ENCODE peak calls at places on chromosomes 16 and 17, in four cellular contexts. One of them, this sample, is unnamed.

GRCh38 chr17:60671482-60671881 is 6.2 kb upstream of the BCAS3 start:
- DNase-seq in BJ: no peak
- DNase-seq in mammary epithelial cell: peak; percentile 29
- DNase-seq in psoas muscle: no peak
- DNase-seq in this sample: no peak

GRCh38 chr16:48215738-48216137 is 28.4 kb upstream of the LONP2 start:
- DNase-seq in BJ: no peak
- DNase-seq in mammary epithelial cell: no peak
- DNase-seq in psoas muscle: no peak
- DNase-seq in this sample: no peak

GRCh38 chr16:89616576-89617437 is 3.4 kb downstream of the DPEP1 start:
- DNase-seq in BJ: no peak
- DNase-seq in mammary epithelial cell: no peak
- DNase-seq in psoas muscle: no peak
- DNase-seq in this sample: no peak

GRCh38 chr17:49104511-49105074 is 28.0 kb upstream of the B4GALNT2 start:
- DNase-seq in BJ: peak; percentile 36
- DNase-seq in mammary epithelial cell: no peak
- DNase-seq in psoas muscle: no peak
- DNase-seq in this sample: no peak

GRCh38 chr16:89295071-89295900 is 77.8 kb downstream of the ZNF778 start:
- DNase-seq in BJ: no peak
- DNase-seq in mammary epithelial cell: no peak
- DNase-seq in psoas muscle: peak; percentile 48
- DNase-seq in this sample: no peak

GRCh38 chr16:28309811-28310311 is 17.5 kb downstream of the SBK1 start:
- DNase-seq in BJ: no peak
- DNase-seq in mammary epithelial cell: no peak
- DNase-seq in psoas muscle: peak; percentile 54
- DNase-seq in this sample: no peak

GRCh38 chr17:43092891-43093290 is 32.3 kb downstream of the BRCA1 start:
- DNase-seq in BJ: no peak
- DNase-seq in mammary epithelial cell: no peak
- DNase-seq in psoas muscle: no peak
- DNase-seq in this sample: no peak

GRCh38 chr17:4407216-4407615 is 26.5 kb upstream of the SPNS3 start:
- DNase-seq in BJ: no peak
- DNase-seq in mammary epithelial cell: peak; percentile 9
- DNase-seq in psoas muscle: no peak
- DNase-seq in this sample: no peak

GRCh38 chr16:25478476-25478875 is 213.3 kb upstream of the HS3ST4 start:
- DNase-seq in BJ: no peak
- DNase-seq in mammary epithelial cell: no peak
- DNase-seq in psoas muscle: no peak
- DNase-seq in this sample: no peak

GRCh38 chr17:3590768-3591167 is 18.4 kb downstream of the TRPV1 start:
- DNase-seq in BJ: no peak
- DNase-seq in mammary epithelial cell: no peak
- DNase-seq in psoas muscle: no peak
- DNase-seq in this sample: no peak

GRCh38 chr16:5903153-5903552 is 805.6 kb upstream of the EEF2KMT start:
- DNase-seq in BJ: no peak
- DNase-seq in mammary epithelial cell: peak; percentile 85
- DNase-seq in psoas muscle: no peak
- DNase-seq in this sample: no peak

GRCh38 chr16:11175106-11175795 is 80.8 kb downstream of the SOCS1 start:
- DNase-seq in BJ: no peak
- DNase-seq in mammary epithelial cell: no peak
- DNase-seq in psoas muscle: no peak
- DNase-seq in this sample: no peak

GRCh38 chr16:77599793-77600415 is 122.4 kb upstream of the NUDT7 start:
- DNase-seq in BJ: no peak
- DNase-seq in mammary epithelial cell: peak; percentile 26
- DNase-seq in psoas muscle: no peak
- DNase-seq in this sample: peak; percentile 16

GRCh38 chr17:31405941-31406371 is 14.5 kb downstream of the RAB11FIP4 start:
- DNase-seq in BJ: no peak
- DNase-seq in mammary epithelial cell: no peak
- DNase-seq in psoas muscle: no peak
- DNase-seq in this sample: no peak

GRCh38 chr17:50682938-50683337 is 24.8 kb downstream of the ANKRD40 start:
- DNase-seq in BJ: no peak
- DNase-seq in mammary epithelial cell: no peak
- DNase-seq in psoas muscle: no peak
- DNase-seq in this sample: no peak

GRCh38 chr17:38893612-38894011 is 23.8 kb downstream of the LASP1 start:
- DNase-seq in BJ: no peak
- DNase-seq in mammary epithelial cell: no peak
- DNase-seq in psoas muscle: no peak
- DNase-seq in this sample: no peak

GRCh38 chr16:19997264-19997663 is 76.4 kb downstream of the GPR139 start:
- DNase-seq in BJ: no peak
- DNase-seq in mammary epithelial cell: no peak
- DNase-seq in psoas muscle: no peak
- DNase-seq in this sample: no peak

GRCh38 chr17:17749025-17749772 is 67.9 kb downstream of the RAI1 start:
- DNase-seq in BJ: no peak
- DNase-seq in mammary epithelial cell: no peak
- DNase-seq in psoas muscle: no peak
- DNase-seq in this sample: no peak

GRCh38 chr16:11391576-11391975 is 46.3 kb downstream of the RMI2 start:
- DNase-seq in BJ: no peak
- DNase-seq in mammary epithelial cell: no peak
- DNase-seq in psoas muscle: no peak
- DNase-seq in this sample: no peak

GRCh38 chr17:39926135-39926587 is 1.2 kb downstream of the ORMDL3 start:
- DNase-seq in BJ: no peak
- DNase-seq in mammary epithelial cell: no peak
- DNase-seq in psoas muscle: no peak
- DNase-seq in this sample: no peak

GRCh38 chr17:66526827-66527226 is 224.4 kb downstream of the PRKCA start:
- DNase-seq in BJ: no peak
- DNase-seq in mammary epithelial cell: no peak
- DNase-seq in psoas muscle: no peak
- DNase-seq in this sample: no peak

GRCh38 chr17:560379-560935 is 154.2 kb downstream of the VPS53 start:
- DNase-seq in BJ: no peak
- DNase-seq in mammary epithelial cell: peak; percentile 58
- DNase-seq in psoas muscle: no peak
- DNase-seq in this sample: no peak

GRCh38 chr17:60910415-60910814 is 232.8 kb downstream of the BCAS3 start:
- DNase-seq in BJ: no peak
- DNase-seq in mammary epithelial cell: peak; percentile 0
- DNase-seq in psoas muscle: no peak
- DNase-seq in this sample: no peak

GRCh38 chr17:50062323-50063243 is 6.7 kb downstream of the ITGA3 start:
- DNase-seq in BJ: no peak
- DNase-seq in mammary epithelial cell: peak; percentile 99
- DNase-seq in psoas muscle: peak; percentile 89
- DNase-seq in this sample: no peak

GRCh38 chr17:77308768-77309726 is 168.3 kb downstream of the SEC14L1 start:
- DNase-seq in BJ: peak; percentile 46
- DNase-seq in mammary epithelial cell: peak; percentile 72
- DNase-seq in psoas muscle: no peak
- DNase-seq in this sample: no peak

DNA sequence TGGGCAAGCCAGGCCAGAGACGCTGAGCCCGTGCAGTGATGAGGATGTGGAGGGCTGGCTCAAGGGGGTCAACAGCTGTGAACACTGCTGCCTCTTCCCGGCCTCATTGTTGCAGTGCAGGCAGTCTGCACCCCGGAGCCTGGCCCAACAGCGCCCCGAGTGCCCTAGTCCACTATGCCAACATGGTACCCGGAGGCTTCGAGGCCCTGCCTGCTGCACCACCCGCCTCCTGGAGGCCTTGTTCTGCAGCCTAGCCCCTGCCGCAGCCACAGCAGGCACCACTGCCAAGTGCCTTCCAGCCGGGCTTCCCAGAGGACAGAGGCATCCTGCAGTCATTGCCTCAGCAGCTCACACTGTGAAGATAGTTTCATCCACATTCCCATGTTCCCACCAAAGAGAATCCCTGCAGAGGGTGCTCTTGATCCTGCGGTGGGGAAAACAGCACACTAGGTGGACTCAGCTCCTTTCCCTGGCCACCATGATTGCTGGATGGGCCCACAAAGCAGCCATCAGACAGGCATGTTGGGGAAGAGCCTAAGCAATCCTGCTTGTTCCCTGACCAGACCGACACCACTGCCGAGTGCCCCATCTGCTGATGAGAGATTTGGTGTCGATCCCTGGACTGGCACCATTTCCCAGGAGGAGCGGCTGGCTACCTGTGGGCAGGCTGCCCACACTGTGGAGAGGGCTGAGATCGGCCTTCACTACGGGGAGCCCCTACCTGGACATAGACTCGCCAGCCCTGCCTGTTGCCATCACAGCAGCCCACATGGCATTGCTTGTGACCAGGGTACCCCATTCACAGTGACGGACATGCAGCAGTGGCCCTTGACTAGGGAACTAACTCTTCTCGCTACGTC is 44.9 kb downstream of the USP22 start:
- DNase-seq in BJ: no peak
- DNase-seq in mammary epithelial cell: no peak
- DNase-seq in psoas muscle: peak; percentile 48
- DNase-seq in this sample: no peak
- TF ChIP-seq CTCF in BJ: no peak
- TF ChIP-seq CTCF in mammary epithelial cell: no peak
- TF ChIP-seq CTCF in psoas muscle: no peak
- TF ChIP-seq CTCF in this sample: no peak

GRCh38 chr16:66949472-66949871 is 11.6 kb upstream of the CES3 start:
- DNase-seq in BJ: no peak
- DNase-seq in mammary epithelial cell: no peak
- DNase-seq in psoas muscle: no peak
- DNase-seq in this sample: no peak
- TF ChIP-seq CTCF in BJ: no peak
- TF ChIP-seq CTCF in mammary epithelial cell: no peak
- TF ChIP-seq CTCF in psoas muscle: no peak
- TF ChIP-seq CTCF in this sample: no peak

DNA sequence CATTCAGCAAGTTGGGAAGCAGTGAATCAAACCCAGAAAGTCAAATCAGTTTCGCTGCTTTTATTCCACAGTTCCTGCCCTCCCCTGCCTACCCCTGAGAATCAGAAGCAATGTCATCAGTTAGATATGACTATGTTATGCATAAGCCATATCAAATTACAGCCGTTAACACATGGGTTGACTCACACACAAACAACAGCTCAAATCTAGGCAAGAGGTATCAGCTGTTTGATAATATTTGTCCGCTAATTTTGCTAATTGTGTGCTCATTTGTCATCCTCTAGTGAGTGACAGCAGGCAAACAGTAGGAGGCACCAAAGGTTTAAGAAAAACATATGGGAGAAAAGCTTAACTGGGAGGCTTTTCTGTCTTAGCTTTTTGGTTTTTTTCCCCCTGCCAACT is 327.4 kb upstream of the CCL2 start:
- DNase-seq in BJ: no peak
- DNase-seq in mammary epithelial cell: no peak
- DNase-seq in psoas muscle: no peak
- DNase-seq in this sample: no peak
- TF ChIP-seq CTCF in BJ: no peak
- TF ChIP-seq CTCF in mammary epithelial cell: no peak
- TF ChIP-seq CTCF in psoas muscle: no peak
- TF ChIP-seq CTCF in this sample: no peak

DNA sequence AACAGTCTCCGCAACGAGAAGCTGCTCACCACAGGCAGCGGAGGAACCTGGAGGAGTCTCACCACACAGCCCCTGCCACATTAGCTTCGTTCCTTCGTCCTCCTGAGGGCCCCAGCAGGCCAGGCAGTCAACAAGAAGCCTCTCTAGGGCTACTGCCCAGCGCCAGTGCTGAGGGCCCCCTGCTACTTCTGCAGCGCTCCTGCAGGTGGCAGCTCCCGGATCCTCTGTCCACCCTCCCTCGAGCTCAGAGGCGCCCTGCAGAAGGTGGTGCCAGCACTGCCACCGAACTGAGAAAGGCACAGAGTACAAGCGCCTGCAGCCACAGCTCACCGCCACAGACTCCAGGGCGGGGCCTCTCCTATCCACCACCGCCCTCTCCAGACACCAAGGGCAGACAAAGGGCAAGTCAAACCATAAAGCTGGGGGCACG is 27.3 kb downstream of the KDM8 start:
- DNase-seq in BJ: no peak
- DNase-seq in mammary epithelial cell: no peak
- DNase-seq in psoas muscle: no peak
- DNase-seq in this sample: no peak
- TF ChIP-seq CTCF in BJ: no peak
- TF ChIP-seq CTCF in mammary epithelial cell: no peak
- TF ChIP-seq CTCF in psoas muscle: no peak
- TF ChIP-seq CTCF in this sample: no peak